ENCODE peak calls at places on chromosomes 16 and 17, in six cellular contexts. H is stromal cell of bone marrow; I is activated T-helper 9 cell treated with anti-CD3 and anti-CD28 coated beads, Interleukin-2, amount 50 U/mL, for 16 hours; S is mesendoderm; L is stimulated activated CD8-positive, alpha-beta memory T cell treated with anti-CD3 and anti-CD28 coated beads, Interleukin-15, amount 100 ng/mL, for 24 hours; R is T-helper 2 cell. Q is an unnamed sample.

GRCh38 chr17:59425085-59425901 is 93.8 kb downstream of the YPEL2 start:
- DNase-seq in H (peak), I (no peak), S (peak), L (no peak), R (no peak), Q (no peak)

GRCh38 chr16:23907457-23907902 is 71.7 kb downstream of the PRKCB start:
- DNase-seq in H (no peak), I (no peak), S (no peak), L (no peak), R (no peak), Q (no peak)

GRCh38 chr17:55709984-55710383 is 12.7 kb downstream of the TMEM100 start:
- DNase-seq in H (no peak), I (no peak), S (no peak), L (no peak), R (no peak), Q (no peak)

GRCh38 chr17:79777166-79777843 is 643 bp upstream of the CBX2 start:
- DNase-seq in H (no peak), I (no peak), S (peak), L (no peak), R (no peak), Q (no peak)

GRCh38 chr17:7478276-7479138 is 924 bp downstream of the ZBTB4 start:
- DNase-seq in H (no peak), I (peak), S (peak), L (peak), R (peak), Q (no peak)

GRCh38 chr16:62965831-62966230 is 929.6 kb upstream of the CDH8 start:
- DNase-seq in H (no peak), I (no peak), S (peak), L (no peak), R (no peak), Q (no peak)

GRCh38 chr17:1481736-1482135 is 10.8 kb downstream of the MYO1C start:
- DNase-seq in H (no peak), I (no peak), S (no peak), L (no peak), R (no peak), Q (no peak)

GRCh38 chr16:75248142-75248535 is 3.3 kb downstream of the BCAR1 start:
- DNase-seq in H (no peak), I (no peak), S (no peak), L (no peak), R (no peak), Q (no peak)

GRCh38 chr16:30407794-30408534 is 558 bp downstream of the ZNF771 start:
- DNase-seq in H (no peak), I (no peak), S (peak), L (no peak), R (no peak), Q (no peak)

GRCh38 chr16:67847064-67847861 is at the start of gene CENPT:
- DNase-seq in H (no peak), I (no peak), S (peak), L (peak), R (no peak), Q (no peak)

GRCh38 chr17:64216385-64217248 is 46.4 kb downstream of the TEX2 start:
- DNase-seq in H (no peak), I (no peak), S (peak), L (no peak), R (no peak), Q (no peak)

GRCh38 chr16:50679266-50679665 is 1.8 kb downstream of the SNX20 start:
- DNase-seq in H (no peak), I (no peak), S (no peak), L (no peak), R (no peak), Q (no peak)

GRCh38 chr17:44024271-44024663 is 9.5 kb upstream of the TMEM101 start:
- DNase-seq in H (no peak), I (no peak), S (no peak), L (no peak), R (no peak), Q (no peak)

GRCh38 chr17:77476920-77477805 is 336.4 kb downstream of the SEC14L1 start:
- DNase-seq in H (peak), I (no peak), S (peak), L (no peak), R (no peak), Q (no peak)

GRCh38 chr17:38910325-38910724 is 15.1 kb upstream of the LASP1NB start:
- DNase-seq in H (no peak), I (no peak), S (no peak), L (no peak), R (no peak), Q (no peak)

GRCh38 chr17:34852141-34852540 is 109.1 kb downstream of the CCT6B start:
- DNase-seq in H (no peak), I (no peak), S (no peak), L (no peak), R (no peak), Q (no peak)

Q was measured in NCI-H1048.